ENCODE peak calls at places on chromosome 15, in four cellular contexts. O is HepG2, A is K562, K is WTC11. U is an unnamed sample.
A peak's percentile ranks its signal among the peaks of the same experiment; 100 is the strongest.

GRCh38 chr15:99435761-99436346 is 129.9 kb upstream of the MEF2A start:
- DNase-seq in O (no peak), A (no peak), K (no peak), U (no peak)

GRCh38 chr15:85380217-85380859 is at the start of gene AKAP13:
- DNase-seq in O (peak; percentile 98), A (peak; percentile 90), K (peak; percentile 96), U (peak; percentile 99)

GRCh38 chr15:68017221-68017620 is 36.9 kb upstream of the PIAS1 start:
- DNase-seq in O (no peak), A (no peak), K (no peak), U (no peak)

GRCh38 chr15:23857028-23857641 is 170.0 kb upstream of the NDN start:
- DNase-seq in O (peak; percentile 53), A (peak; percentile 11), K (peak; percentile 69), U (peak; percentile 63)

GRCh38 chr15:96340611-96341464 is 10.3 kb downstream of the NR2F2 start:
- DNase-seq in O (no peak), A (no peak), K (peak; percentile 80), U (peak; percentile 73)

GRCh38 chr15:45642203-45642932 is 7.5 kb downstream of the SQOR start:
- DNase-seq in O (no peak), A (no peak), K (no peak), U (no peak)

GRCh38 chr15:58951388-58952060 is 18.0 kb upstream of the SLTM start:
- DNase-seq in O (no peak), A (no peak), K (no peak), U (no peak)

GRCh38 chr15:79673416-79674123 is 223.2 kb downstream of the MTHFS start:
- DNase-seq in O (no peak), A (no peak), K (no peak), U (peak; percentile 50)

GRCh38 chr15:64622410-64623260 is 152.8 kb downstream of the RBPMS2 start:
- DNase-seq in O (no peak), A (no peak), K (no peak), U (no peak)

GRCh38 chr15:95839367-95839782 is 491.1 kb upstream of the NR2F2 start:
- DNase-seq in O (no peak), A (no peak), K (no peak), U (no peak)

GRCh38 chr15:55088207-55088606 is 108.5 kb downstream of the RSL24D1 start:
- DNase-seq in O (no peak), A (no peak), K (no peak), U (no peak)

GRCh38 chr15:52140646-52141045 is 28.1 kb upstream of the BCL2L10 start:
- DNase-seq in O (no peak), A (no peak), K (no peak), U (no peak)

GRCh38 chr15:29668120-29668602 is 154.1 kb downstream of the TJP1 start:
- DNase-seq in O (peak; percentile 89), A (peak; percentile 68), K (peak; percentile 83), U (peak; percentile 86)

GRCh38 chr15:87764461-87765236 is 491.9 kb downstream of the NTRK3 start:
- DNase-seq in O (no peak), A (no peak), K (no peak), U (no peak)

GRCh38 chr15:80530737-80531365 is 126.7 kb downstream of the ARNT2 start:
- DNase-seq in O (no peak), A (no peak), K (no peak), U (no peak)

GRCh38 chr15:25683911-25684310 is 179.2 kb downstream of the ATP10A start:
- DNase-seq in O (no peak), A (no peak), K (peak; percentile 43), U (no peak)

GRCh38 chr15:47184405-47185221 is 532.7 kb upstream of the SEMA6D start:
- DNase-seq in O (no peak), A (no peak), K (peak; percentile 27), U (no peak)

GRCh38 chr15:25410649-25411048 is 28.2 kb downstream of the UBE3A start:
- DNase-seq in O (no peak), A (no peak), K (no peak), U (no peak)

GRCh38 chr15:75718326-75718725 is 5.7 kb upstream of the CSPG4 start:
- DNase-seq in O (no peak), A (no peak), K (no peak), U (no peak)

GRCh38 chr15:101444015-101444414 is 45.5 kb downstream of the PCSK6 start:
- DNase-seq in O (no peak), A (no peak), K (no peak), U (no peak)

GRCh38 chr15:31241888-31242287 is 84.7 kb upstream of the KLF13 start:
- DNase-seq in O (no peak), A (no peak), K (no peak), U (no peak)

GRCh38 chr15:85581495-85581894 is 201.1 kb downstream of the AKAP13 start:
- DNase-seq in O (no peak), A (no peak), K (no peak), U (no peak)

GRCh38 chr15:48406911-48407310 is 75.7 kb downstream of the DUT start:
- DNase-seq in O (no peak), A (peak; percentile 12), K (peak; percentile 28), U (no peak)

GRCh38 chr15:61124195-61124594 is 104.9 kb downstream of the RORA start:
- DNase-seq in O (no peak), A (no peak), K (no peak), U (no peak)

GRCh38 chr15:28896944-28897343 is 11.2 kb downstream of the APBA2 start:
- DNase-seq in O (peak; percentile 10), A (no peak), K (no peak), U (no peak)

GRCh38 chr15:74956648-74957300 is at the start of gene RPP25:
- DNase-seq in O (peak; percentile 27), A (peak; percentile 90), K (peak; percentile 86), U (peak; percentile 86)

GRCh38 chr15:60799885-60800728 is 321.2 kb upstream of the ICE2 start:
- DNase-seq in O (no peak), A (no peak), K (no peak), U (no peak)

GRCh38 chr15:62307551-62307950 is 142.5 kb upstream of the C2CD4B start:
- DNase-seq in O (no peak), A (no peak), K (no peak), U (no peak)

GRCh38 chr15:70271422-70272088 is 173.8 kb upstream of the TLE3 start:
- DNase-seq in O (no peak), A (no peak), K (no peak), U (peak; percentile 97)

GRCh38 chr15:40108855-40109735 is at the start of gene BMF:
- DNase-seq in O (peak; percentile 97), A (peak; percentile 96), K (peak; percentile 100), U (peak; percentile 96)

GRCh38 chr15:40111888-40112287 is 3.2 kb upstream of the BMF start:
- DNase-seq in O (no peak), A (no peak), K (no peak), U (no peak)

GRCh38 chr15:40108061-40108854 is 421 bp downstream of the BMF start:
- DNase-seq in O (no peak), A (no peak), K (no peak), U (peak; percentile 36)

GRCh38 chr15:40112789-40113188 is 4.1 kb upstream of the BMF start:
- DNase-seq in O (no peak), A (no peak), K (no peak), U (no peak)

GRCh38 chr15:40110866-40111550 is 2.3 kb upstream of the BMF start:
- DNase-seq in O (no peak), A (no peak), K (no peak), U (no peak)
- TF ChIP-seq NR3C1 in O (no peak), A (no peak), K (no peak), U (no peak)

GRCh38 chr15:42548258-42549051 is at the start of the genes HAUS2 and LRRC57:
- DNase-seq in O (peak; percentile 77), A (peak; percentile 93), K (peak; percentile 95), U (peak; percentile 79)

GRCh38 chr15:42544858-42545629 is 3.5 kb downstream of the LRRC57 start:
- DNase-seq in O (no peak), A (no peak), K (no peak), U (no peak)

GRCh38 chr15:42549782-42550392 is 1.2 kb downstream of the HAUS2 start:
- DNase-seq in O (no peak), A (no peak), K (no peak), U (no peak)

GRCh38 chr15:42547926-42548257 is 701 bp downstream of the LRRC57 start:
- DNase-seq in O (peak; percentile 3), A (no peak), K (no peak), U (no peak)

GRCh38 chr15:42549052-42549491 is 434 bp downstream of the HAUS2 start:
- DNase-seq in O (peak; percentile 12), A (no peak), K (no peak), U (peak; percentile 35)
- TF ChIP-seq NR3C1 in O (no peak), A (no peak), K (no peak), U (no peak)

GRCh38 chr15:53789654-53790053 is 30.2 kb upstream of the WDR72 start:
- DNase-seq in O (no peak), A (no peak), K (no peak), U (no peak)
- TF ChIP-seq NR3C1 in O (no peak), A (no peak), K (no peak), U (no peak)

GRCh38 chr15:92879949-92880725 is 20.0 kb upstream of the CHD2 start:
- DNase-seq in O (no peak), A (no peak), K (no peak), U (no peak)
- TF ChIP-seq NR3C1 in O (no peak), A (no peak), K (no peak), U (no peak)

GRCh38 chr15:77790481-77790880 is 157.8 kb upstream of the LINGO1 start:
- DNase-seq in O (no peak), A (no peak), K (no peak), U (no peak)
- TF ChIP-seq NR3C1 in O (no peak), A (no peak), K (no peak), U (no peak)

GRCh38 chr15:66152650-66153049 is 100.9 kb downstream of the MEGF11 start:
- DNase-seq in O (no peak), A (no peak), K (no peak), U (no peak)

GRCh38 chr15:66154581-66154980 is 99.0 kb downstream of the MEGF11 start:
- DNase-seq in O (no peak), A (no peak), K (no peak), U (no peak)

GRCh38 chr15:66153549-66154415 is 99.8 kb downstream of the MEGF11 start:
- DNase-seq in O (no peak), A (no peak), K (no peak), U (no peak)

GRCh38 chr15:66149871-66150270 is 103.7 kb downstream of the MEGF11 start:
- DNase-seq in O (no peak), A (no peak), K (no peak), U (no peak)

GRCh38 chr15:66151809-66152208 is 101.7 kb downstream of the MEGF11 start:
- DNase-seq in O (no peak), A (no peak), K (peak; percentile 66), U (no peak)
- TF ChIP-seq NR3C1 in O (no peak), A (no peak), K (no peak), U (no peak)

DNA sequence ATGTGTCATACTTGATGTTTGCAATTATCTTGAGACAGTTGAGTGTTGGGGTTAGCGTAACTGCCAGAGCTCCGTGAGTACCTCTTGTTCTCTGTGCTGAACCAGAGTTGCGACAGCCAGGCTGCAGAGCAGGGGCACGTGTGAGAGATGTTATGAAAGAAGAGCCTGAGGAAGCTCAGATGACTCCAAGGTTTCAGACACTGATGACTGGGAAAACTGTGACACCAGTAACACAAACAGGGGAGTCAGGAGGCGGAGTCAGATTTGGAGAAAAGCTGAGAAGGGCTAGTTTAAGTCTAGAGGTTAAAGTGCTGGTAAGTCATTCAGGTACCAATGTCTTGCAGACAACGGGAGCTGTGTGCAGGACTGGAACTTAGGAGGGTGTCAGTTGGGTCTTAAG is 45.0 kb downstream of the BLM start:
- DNase-seq in O (no peak), A (no peak), K (peak; percentile 12), U (no peak)
- TF ChIP-seq NR3C1 in O (no peak), A (no peak), K (no peak), U (no peak)

GRCh38 chr15:82196353-82196752 is 66.2 kb downstream of the EFL1 start:
- DNase-seq in O (no peak), A (no peak), K (no peak), U (no peak)
- TF ChIP-seq NR3C1 in O (no peak), A (no peak), K (no peak), U (no peak)

U was measured in A549.